ENCODE peak calls at places on chromosomes 12 and 14, in five cellular contexts. R, L, V, T and B are unnamed samples.

GRCh38 chr14:59028476-59029202 is 159.8 kb upstream of the DAAM1 start:
- DNase-seq in R (peak; percentile 84), T (peak; percentile 63), V (peak; percentile 28), L (peak; percentile 61), B (peak; percentile 86)

GRCh38 chr12:109702126-109702841 is 11.3 kb upstream of the FAM222A start:
- DNase-seq in V (no peak), T (no peak), R (no peak), L (no peak), B (no peak)

GRCh38 chr12:124952295-124952694 is 36.6 kb downstream of the DHX37 start:
- DNase-seq in T (no peak), L (no peak), V (peak; percentile 7), R (no peak), B (no peak)

GRCh38 chr12:103441437-103442186 is 54.2 kb downstream of the C12orf42 start:
- DNase-seq in V (no peak), L (no peak), T (no peak), R (no peak), B (peak; percentile 71)

GRCh38 chr14:78341827-78342389 is 171.7 kb downstream of the NRXN3 start:
- DNase-seq in V (no peak), L (no peak), R (no peak), T (no peak), B (no peak)

GRCh38 chr14:95044463-95045254 is 112.7 kb downstream of the DICER1 start:
- DNase-seq in L (no peak), R (no peak), T (peak; percentile 40), V (peak; percentile 18), B (no peak)

GRCh38 chr12:104106965-104107364 is 31.0 kb downstream of the NFYB start:
- DNase-seq in T (no peak), L (no peak), R (no peak), V (no peak), B (peak; percentile 45)

GRCh38 chr14:71918955-71919354 is 13.3 kb upstream of the RGS6 start:
- DNase-seq in T (peak; percentile 60), R (peak; percentile 42), V (no peak), L (peak; percentile 24), B (no peak)

GRCh38 chr14:104799657-104800599 is 973 bp upstream of the ZBTB42 start:
- DNase-seq in V (peak; percentile 86), R (peak; percentile 95), L (no peak), T (peak; percentile 77), B (peak; percentile 88)

GRCh38 chr14:103973354-103973753 is 31.0 kb upstream of the RD3L start:
- DNase-seq in R (no peak), T (no peak), V (peak; percentile 17), L (no peak), B (no peak)

GRCh38 chr14:79605863-79606262 is 605.4 kb downstream of the DIO2 start:
- DNase-seq in T (no peak), L (no peak), V (no peak), R (no peak), B (no peak)

GRCh38 chr12:32003654-32004053 is 44.4 kb downstream of the RESF1 start:
- DNase-seq in V (no peak), T (no peak), R (no peak), L (no peak), B (no peak)

GRCh38 chr12:82174383-82174782 is 183.8 kb downstream of the CCDC59 start:
- DNase-seq in L (no peak), T (no peak), R (no peak), V (no peak), B (no peak)

GRCh38 chr12:78229491-78230209 is 399.0 kb downstream of the NAV3 start:
- DNase-seq in R (peak; percentile 51), V (peak; percentile 16), T (peak; percentile 71), L (peak; percentile 30), B (peak; percentile 85)

GRCh38 chr14:65377576-65377975 is 35.0 kb upstream of the FUT8 start:
- DNase-seq in R (no peak), T (no peak), L (no peak), V (no peak), B (no peak)

GRCh38 chr12:49868952-49869815 is 26.3 kb upstream of the BCDIN3D start:
- DNase-seq in T (peak; percentile 28), V (peak; percentile 98), R (peak; percentile 93), L (no peak), B (peak; percentile 86)

GRCh38 chr14:90570463-90570860 is 173.6 kb downstream of the CALM1 start:
- DNase-seq in V (no peak), R (no peak), T (no peak), L (no peak), B (no peak)

GRCh38 chr12:62407587-62407986 is 59.0 kb upstream of the MON2 start:
- DNase-seq in V (no peak), L (no peak), T (no peak), R (no peak), B (no peak)

GRCh38 chr14:89899917-89900680 is 54.4 kb downstream of the EFCAB11 start:
- DNase-seq in T (no peak), L (no peak), V (no peak), R (peak; percentile 20), B (peak; percentile 65)

GRCh38 chr12:49377386-49377785 is 10.1 kb downstream of the SPATS2 start:
- DNase-seq in R (no peak), T (no peak), V (no peak), L (no peak), B (no peak)

GRCh38 chr12:124544311-124544970 is 23.0 kb downstream of the NCOR2 start:
- DNase-seq in V (no peak), L (no peak), R (no peak), T (no peak), B (no peak)

GRCh38 chr12:29990971-29991370 is 207.2 kb upstream of the TMTC1 start:
- DNase-seq in T (no peak), V (no peak), L (no peak), R (no peak), B (no peak)

GRCh38 chr14:103698380-103699260 is 16.6 kb downstream of the XRCC3 start:
- DNase-seq in R (no peak), V (no peak), L (no peak), T (no peak), B (peak; percentile 93)

GRCh38 chr12:127655691-127656090 is 611.3 kb upstream of the TMEM132C start:
- DNase-seq in L (no peak), V (no peak), R (no peak), T (no peak), B (no peak)

GRCh38 chr14:39368261-39368959 is 63.8 kb downstream of the FBXO33 start:
- DNase-seq in V (peak; percentile 9), L (peak; percentile 69), T (peak; percentile 80), R (peak; percentile 76), B (peak; percentile 80)

GRCh38 chr12:85877459-85877858 is 3.4 kb downstream of the NTS start:
- DNase-seq in L (no peak), T (no peak), V (no peak), R (no peak), B (no peak)

GRCh38 chr14:64965356-64966000 is 6.7 kb downstream of the RAB15 start:
- DNase-seq in L (no peak), T (no peak), R (no peak), V (no peak), B (no peak)

GRCh38 chr12:11607313-11608081 is 42.0 kb upstream of the ETV6 start:
- DNase-seq in T (no peak), L (no peak), V (no peak), R (peak; percentile 79), B (no peak)

GRCh38 chr12:65889144-65889880 is 65.0 kb downstream of the HMGA2 start:
- DNase-seq in L (no peak), R (no peak), V (no peak), T (no peak), B (no peak)

DNA sequence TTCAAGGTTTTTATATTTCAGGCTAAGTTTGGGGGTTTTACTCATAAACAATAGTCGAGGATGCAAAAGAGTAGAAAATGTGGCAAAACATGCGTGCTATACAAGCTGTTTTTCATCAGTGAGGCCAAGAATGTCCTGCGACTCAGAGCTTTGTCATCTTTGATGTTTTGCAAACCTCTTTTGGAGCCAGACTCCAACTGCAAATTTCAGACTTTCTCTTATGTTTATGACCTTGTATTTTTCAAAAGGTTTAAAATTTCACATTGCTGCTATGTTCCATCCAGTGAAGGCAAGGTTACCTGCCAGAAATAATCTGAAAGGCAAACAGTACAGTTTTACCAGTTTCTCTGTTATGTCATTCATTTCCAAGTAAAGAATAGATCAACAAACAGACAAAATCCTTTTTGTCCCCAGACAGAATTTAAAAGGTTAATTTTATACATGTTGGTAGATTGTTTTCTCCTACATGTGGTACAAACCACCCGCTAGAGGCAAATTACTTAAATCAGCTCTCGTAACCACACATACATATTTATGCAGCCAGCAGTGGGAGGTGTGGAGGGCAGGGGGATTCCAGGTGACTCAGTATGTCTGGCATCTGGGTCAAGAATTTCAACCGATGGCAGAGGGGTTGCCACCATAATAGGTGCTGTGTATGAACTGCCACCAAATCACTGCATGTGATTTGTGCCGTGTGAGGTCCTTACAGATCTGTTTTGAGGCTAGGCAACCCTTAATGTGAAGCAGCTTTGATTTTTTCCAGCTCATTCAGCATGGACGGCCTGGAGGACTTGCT is 119.8 kb upstream of the CPM start:
- DNase-seq in T (peak; percentile 84), L (no peak), V (no peak), R (peak; percentile 52), B (no peak)
- H2AFZ ChIP-seq in T (no peak overlapping the region), L (peak overlapping the region; percentile 5), V (no peak overlapping the region), R (no peak overlapping the region), B (no peak overlapping the region)

GRCh38 chr12:46159239-46159901 is 109.5 kb downstream of the SLC38A1 start:
- DNase-seq in V (no peak), R (no peak), T (no peak), L (no peak), B (no peak)
- H2AFZ ChIP-seq in V (no peak overlapping the region), R (no peak overlapping the region), T (no peak overlapping the region), L (no peak overlapping the region), B (no peak overlapping the region)

DNA sequence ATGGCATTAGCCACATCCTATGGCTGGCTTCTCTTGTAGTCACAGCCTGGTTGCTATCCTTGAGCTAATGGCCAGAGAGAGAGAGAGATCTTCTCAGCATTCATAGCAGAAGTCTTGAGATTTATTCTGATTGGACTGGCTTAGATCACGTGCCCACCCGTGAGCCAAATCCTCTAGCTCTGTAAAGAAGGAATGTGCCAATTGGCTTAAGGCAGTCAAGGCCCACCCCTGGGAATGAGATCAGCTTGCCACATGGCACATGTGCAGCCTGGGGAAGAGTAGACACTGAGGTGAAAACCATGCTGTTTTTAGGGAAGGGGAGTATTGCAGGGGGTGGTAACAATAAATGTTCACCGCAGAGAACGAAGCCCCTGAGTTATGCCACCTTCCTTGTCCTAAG is 36.3 kb downstream of the PLEKHG7 start:
- DNase-seq in T (no peak), V (no peak), R (no peak), L (no peak), B (peak; percentile 47)
- H2AFZ ChIP-seq in T (no peak overlapping the region), V (no peak overlapping the region), R (no peak overlapping the region), L (peak overlapping the region; percentile 52), B (no peak overlapping the region)

DNA sequence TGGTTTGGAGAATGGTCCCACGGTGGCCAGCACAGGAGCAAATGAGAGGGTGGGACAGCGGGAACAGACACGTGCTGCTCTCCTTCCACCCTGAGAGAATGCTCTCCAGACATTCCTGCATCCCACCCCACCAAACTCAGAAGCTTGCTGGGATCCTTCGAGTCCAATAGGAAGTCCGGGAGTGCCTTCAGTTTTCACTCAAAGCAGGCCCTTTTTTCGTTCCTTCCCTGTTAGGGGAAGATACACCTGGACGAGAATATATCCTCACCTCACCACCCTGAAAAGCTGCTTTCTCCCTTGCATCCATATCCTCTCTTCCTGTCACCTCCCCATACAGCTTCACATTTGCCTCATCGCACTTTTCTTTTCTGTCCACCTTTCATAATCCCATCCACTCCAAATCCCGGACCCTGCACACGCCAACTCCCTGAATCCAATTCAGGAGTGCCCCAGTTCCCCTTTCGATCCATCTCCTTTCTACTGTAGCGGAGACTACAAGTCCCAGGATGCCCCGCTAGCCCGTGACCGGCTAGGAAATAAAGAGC is 2.4 kb downstream of the TMEM253 start:
- DNase-seq in L (no peak), V (no peak), R (no peak), T (no peak), B (no peak)
- H2AFZ ChIP-seq in L (peak overlapping the region; percentile 97), V (peak overlapping the region; percentile 83), R (peak overlapping the region; percentile 63), T (no peak overlapping the region), B (peak overlapping the region; percentile 78)